ENCODE peak calls at places on chromosome 1, in four cellular contexts. One of them, this sample, is unnamed.

GRCh38 chr1:214518387-214518786 is 33.0 kb downstream of the PTPN14 start:
- DNase-seq in PC-3: no peak
- DNase-seq in CD8-positive, alpha-beta T cell: no peak
- DNase-seq in AG04450: no peak
- DNase-seq in this sample: no peak

GRCh38 chr1:36583980-36584805 is 101.5 kb upstream of the CSF3R start:
- DNase-seq in PC-3: no peak
- DNase-seq in CD8-positive, alpha-beta T cell: no peak
- DNase-seq in AG04450: no peak
- DNase-seq in this sample: no peak

GRCh38 chr1:116987256-116987555 is 14.4 kb upstream of the CD101 start:
- DNase-seq in PC-3: no peak
- DNase-seq in CD8-positive, alpha-beta T cell: peak; percentile 81
- DNase-seq in AG04450: no peak
- DNase-seq in this sample: no peak

GRCh38 chr1:209405183-209405823 is 178.2 kb upstream of the CAMK1G start:
- DNase-seq in PC-3: peak; percentile 94
- DNase-seq in CD8-positive, alpha-beta T cell: no peak
- DNase-seq in AG04450: peak; percentile 15
- DNase-seq in this sample: no peak

GRCh38 chr1:47332779-47333577 is 612 bp upstream of the CMPK1 start:
- DNase-seq in PC-3: no peak
- DNase-seq in CD8-positive, alpha-beta T cell: no peak
- DNase-seq in AG04450: no peak
- DNase-seq in this sample: no peak

GRCh38 chr1:166869318-166870099 is 6.6 kb downstream of the TADA1 start:
- DNase-seq in PC-3: no peak
- DNase-seq in CD8-positive, alpha-beta T cell: no peak
- DNase-seq in AG04450: no peak
- DNase-seq in this sample: no peak

GRCh38 chr1:27153549-27153886 is 1.4 kb downstream of the SLC9A1 start:
- DNase-seq in PC-3: no peak
- DNase-seq in CD8-positive, alpha-beta T cell: no peak
- DNase-seq in AG04450: no peak
- DNase-seq in this sample: no peak

GRCh38 chr1:81660286-81660685 is 140.4 kb upstream of the ADGRL2 start:
- DNase-seq in PC-3: peak; percentile 75
- DNase-seq in CD8-positive, alpha-beta T cell: no peak
- DNase-seq in AG04450: no peak
- DNase-seq in this sample: no peak

GRCh38 chr1:180933141-180933540 is 20.4 kb downstream of the KIAA1614 start:
- DNase-seq in PC-3: no peak
- DNase-seq in CD8-positive, alpha-beta T cell: peak; percentile 5
- DNase-seq in AG04450: no peak
- DNase-seq in this sample: no peak

GRCh38 chr1:208455821-208456220 is 211.6 kb upstream of the PLXNA2 start:
- DNase-seq in PC-3: peak; percentile 70
- DNase-seq in CD8-positive, alpha-beta T cell: no peak
- DNase-seq in AG04450: no peak
- DNase-seq in this sample: no peak

GRCh38 chr1:40691538-40692428 is at the start of gene NFYC:
- DNase-seq in PC-3: peak; percentile 99
- DNase-seq in CD8-positive, alpha-beta T cell: peak; percentile 97
- DNase-seq in AG04450: peak; percentile 96
- DNase-seq in this sample: peak; percentile 97
- TF ChIP-seq CTCF in PC-3: no peak
- TF ChIP-seq CTCF in CD8-positive, alpha-beta T cell: no peak
- TF ChIP-seq CTCF in AG04450: no peak
- TF ChIP-seq CTCF in this sample: no peak

DNA sequence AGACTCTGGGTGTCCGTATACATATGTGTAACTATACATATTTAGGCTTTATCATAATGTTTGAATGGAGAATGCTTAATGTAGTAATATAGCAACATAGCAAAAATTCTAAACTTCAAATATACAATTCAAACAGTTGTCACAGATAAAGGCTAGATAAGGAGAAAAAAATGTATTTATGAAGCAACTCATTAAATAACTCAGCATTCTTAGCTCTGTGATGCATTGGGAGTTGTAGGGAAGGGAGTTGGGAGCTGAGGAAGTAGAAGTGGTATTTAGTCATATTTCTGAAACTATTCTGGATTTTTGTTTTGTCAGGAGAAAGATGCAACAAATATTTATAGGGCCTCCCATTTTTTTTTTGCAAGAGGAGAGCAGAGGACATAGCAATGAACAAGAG is 197.8 kb downstream of the PBX1 start:
- DNase-seq in PC-3: peak; percentile 41
- DNase-seq in CD8-positive, alpha-beta T cell: no peak
- DNase-seq in AG04450: no peak
- DNase-seq in this sample: no peak
- H3K27ac ChIP-seq in PC-3: no peak overlapping the region
- H3K27ac ChIP-seq in CD8-positive, alpha-beta T cell: no peak overlapping the region
- H3K27ac ChIP-seq in AG04450: no peak overlapping the region
- H3K27ac ChIP-seq in this sample: no peak overlapping the region

DNA sequence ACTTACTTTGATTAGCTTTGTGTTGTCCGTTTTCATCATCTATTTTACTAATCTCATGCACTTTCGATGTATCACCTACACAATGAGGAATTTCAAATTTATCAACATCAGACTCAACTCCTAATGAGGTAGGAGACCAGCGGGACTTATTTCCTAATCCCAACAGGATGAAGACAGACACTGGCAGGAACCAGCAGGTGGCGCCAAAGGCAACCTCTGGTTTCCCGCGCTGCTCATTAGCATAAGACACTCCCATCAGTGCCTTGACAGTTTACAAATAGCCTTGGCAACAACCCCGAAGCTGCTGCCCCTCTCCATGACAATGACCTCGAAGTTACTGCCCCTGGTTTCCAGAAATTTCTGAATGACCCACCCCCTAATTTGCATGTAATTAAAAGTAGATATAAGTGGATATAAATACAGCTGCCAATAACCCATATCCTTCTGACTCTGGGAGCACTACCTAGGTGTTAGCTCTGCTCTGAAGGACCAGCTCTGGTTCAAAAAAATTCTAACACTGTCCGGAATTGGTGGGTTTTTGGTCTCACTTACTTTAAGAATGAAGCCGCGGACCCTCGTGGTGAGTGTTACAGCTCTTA is 974.8 kb downstream of the ADGRL2 start:
- DNase-seq in PC-3: peak; percentile 85
- DNase-seq in CD8-positive, alpha-beta T cell: no peak
- DNase-seq in AG04450: no peak
- DNase-seq in this sample: no peak
- TF ChIP-seq CTCF in PC-3: peak; percentile 92
- TF ChIP-seq CTCF in CD8-positive, alpha-beta T cell: no peak
- TF ChIP-seq CTCF in AG04450: peak; percentile 31
- TF ChIP-seq CTCF in this sample: peak; percentile 50

DNA sequence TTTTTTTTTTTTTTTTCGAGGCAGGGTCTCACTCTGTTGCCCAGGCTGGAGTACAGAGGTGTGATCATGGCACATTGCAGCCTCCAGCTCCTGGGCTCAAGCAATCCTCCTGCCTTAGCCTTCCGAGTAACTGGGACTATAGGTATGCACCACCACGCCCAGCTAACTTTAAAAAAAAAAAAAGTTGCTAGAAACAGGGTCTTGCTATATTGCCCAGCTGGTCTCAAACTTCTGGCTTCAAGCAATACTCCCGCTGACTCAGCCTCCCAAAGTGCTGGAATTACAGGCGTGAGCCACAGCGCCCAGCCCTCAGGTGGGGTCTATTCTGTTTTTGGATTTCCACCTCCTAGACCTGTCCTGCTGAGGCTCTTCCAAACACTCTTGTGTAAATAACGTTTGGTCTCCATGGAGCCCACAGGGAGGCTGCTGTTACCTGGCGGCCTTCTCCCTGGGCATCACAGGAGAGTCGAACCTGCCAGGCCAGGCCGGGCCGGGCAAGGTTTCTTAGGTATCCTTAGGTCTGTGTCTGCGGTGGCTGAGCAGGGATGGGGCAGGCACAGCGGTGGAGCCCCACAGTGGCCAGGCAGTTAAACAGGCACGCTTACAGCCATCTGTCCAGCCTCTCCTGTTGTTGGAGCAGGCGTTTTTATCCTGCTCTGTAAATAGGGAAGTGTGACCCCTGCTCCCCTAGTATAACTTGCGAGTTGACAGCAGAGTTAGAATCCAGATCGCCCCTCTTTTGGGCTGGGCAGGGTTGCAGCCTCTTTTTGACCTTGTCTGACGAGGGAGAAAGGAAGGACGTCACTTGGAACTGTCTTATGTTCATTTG is 18.8 kb downstream of the PLEKHM2 start:
- DNase-seq in PC-3: no peak
- DNase-seq in CD8-positive, alpha-beta T cell: no peak
- DNase-seq in AG04450: no peak
- DNase-seq in this sample: no peak
- H3K27ac ChIP-seq in PC-3: no peak overlapping the region
- H3K27ac ChIP-seq in CD8-positive, alpha-beta T cell: no peak overlapping the region
- H3K27ac ChIP-seq in AG04450: peak overlapping the region; percentile 98
- H3K27ac ChIP-seq in this sample: peak overlapping the region; percentile 15

DNA sequence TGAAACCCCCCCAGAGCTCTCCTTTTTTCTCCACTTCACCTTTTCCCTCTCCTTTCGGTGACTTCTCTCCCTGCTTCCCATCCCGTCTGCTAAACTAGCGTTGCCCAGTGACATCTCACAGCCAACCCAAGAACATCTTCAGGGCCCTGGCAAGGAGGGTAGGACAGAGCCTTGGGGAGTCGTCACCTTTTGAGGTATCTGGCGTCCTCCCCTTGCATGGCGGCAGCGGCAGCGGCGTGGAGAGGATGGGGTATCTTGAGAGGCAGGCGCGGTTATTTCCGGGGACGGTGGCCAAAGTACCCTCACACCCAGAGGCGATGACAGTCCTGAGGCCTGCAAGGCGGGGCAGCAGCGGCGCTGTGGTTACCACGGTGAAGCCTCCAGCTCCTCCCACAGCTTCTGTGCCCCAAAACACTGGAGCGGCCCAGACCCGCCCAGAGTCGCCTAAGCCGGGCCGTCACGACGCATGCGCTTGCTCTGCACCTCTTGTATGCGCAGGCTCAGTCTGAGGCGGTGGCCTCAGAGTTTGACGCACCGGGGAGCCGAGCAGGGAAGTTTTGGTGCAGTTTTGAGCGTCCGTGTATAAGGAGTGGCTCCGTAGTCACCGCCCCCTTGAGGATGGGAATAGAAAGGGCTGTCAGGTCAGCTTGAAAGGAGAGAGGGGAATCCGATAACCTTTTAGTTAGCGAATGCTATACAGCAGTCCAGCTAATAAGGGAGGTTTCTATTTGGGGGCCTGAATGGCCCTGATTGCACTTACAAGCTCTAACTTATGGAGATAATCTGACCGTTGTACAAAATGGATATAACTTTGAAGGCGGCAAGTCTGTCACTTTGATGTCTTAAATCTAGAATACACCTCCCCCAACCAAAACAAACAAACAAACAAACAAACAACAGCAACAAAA is at the start of gene KIFAP3:
- DNase-seq in PC-3: peak; percentile 95
- DNase-seq in CD8-positive, alpha-beta T cell: peak; percentile 97
- DNase-seq in AG04450: peak; percentile 91
- DNase-seq in this sample: peak; percentile 98
- TF ChIP-seq CTCF in PC-3: peak; percentile 55
- TF ChIP-seq CTCF in CD8-positive, alpha-beta T cell: peak; percentile 46
- TF ChIP-seq CTCF in AG04450: peak; percentile 68
- TF ChIP-seq CTCF in this sample: peak; percentile 85

DNA sequence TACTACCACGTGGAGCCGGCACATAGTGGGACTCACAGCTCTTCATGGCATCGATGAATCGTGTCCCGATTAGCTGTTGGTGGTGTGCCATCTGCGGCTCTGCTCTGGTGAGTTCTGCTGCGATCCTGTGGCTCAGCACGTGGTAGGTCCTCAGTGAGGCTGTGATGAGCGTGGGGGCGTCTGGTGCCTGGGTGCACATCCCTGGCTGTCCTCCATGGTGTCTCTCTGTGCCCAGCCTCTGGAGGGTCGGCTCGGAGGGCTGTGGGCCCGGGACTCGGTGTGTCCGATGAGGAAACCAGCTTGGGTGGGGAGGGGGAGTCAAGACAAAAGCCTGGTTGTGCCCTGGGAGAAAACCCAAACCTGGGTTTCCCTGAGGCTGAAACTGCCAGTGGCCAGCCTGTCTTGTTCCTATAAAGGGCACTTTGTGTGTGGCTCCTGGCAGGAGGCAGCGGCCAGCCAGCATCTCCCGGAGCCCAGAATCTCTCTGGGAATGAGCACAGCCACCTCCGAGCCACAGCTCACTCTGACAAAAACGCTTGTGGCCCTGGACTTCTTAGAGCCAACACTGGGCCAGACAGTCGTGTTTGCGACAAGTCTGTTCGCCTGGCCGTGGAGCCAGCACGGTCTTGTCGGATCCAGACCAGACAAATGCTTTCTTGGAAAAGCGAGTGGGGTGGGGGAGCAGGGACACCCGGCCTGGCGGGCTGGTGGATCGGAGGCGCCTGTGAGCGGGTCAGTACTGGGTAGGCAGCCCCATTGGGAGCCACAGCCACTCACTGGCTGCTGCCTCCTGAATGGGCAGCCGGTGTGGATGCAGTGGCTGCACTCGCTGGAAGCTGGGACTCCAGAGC is 31.8 kb downstream of the SPSB1 start:
- DNase-seq in PC-3: no peak
- DNase-seq in CD8-positive, alpha-beta T cell: no peak
- DNase-seq in AG04450: no peak
- DNase-seq in this sample: no peak
- H3K27ac ChIP-seq in PC-3: no peak overlapping the region
- H3K27ac ChIP-seq in CD8-positive, alpha-beta T cell: no peak overlapping the region
- H3K27ac ChIP-seq in AG04450: no peak overlapping the region
- H3K27ac ChIP-seq in this sample: no peak overlapping the region

GRCh38 chr1:5273280-5274003 is 619.0 kb downstream of the AJAP1 start:
- DNase-seq in PC-3: no peak
- DNase-seq in CD8-positive, alpha-beta T cell: no peak
- DNase-seq in AG04450: no peak
- DNase-seq in this sample: no peak
- TF ChIP-seq CTCF in PC-3: no peak
- TF ChIP-seq CTCF in CD8-positive, alpha-beta T cell: no peak
- TF ChIP-seq CTCF in AG04450: no peak
- TF ChIP-seq CTCF in this sample: no peak

GRCh38 chr1:72357411-72357810 is 75.1 kb upstream of the NEGR1 start:
- DNase-seq in PC-3: peak; percentile 41
- DNase-seq in CD8-positive, alpha-beta T cell: no peak
- DNase-seq in AG04450: peak; percentile 2
- DNase-seq in this sample: no peak
- H3K27ac ChIP-seq in PC-3: no peak overlapping the region
- H3K27ac ChIP-seq in CD8-positive, alpha-beta T cell: no peak overlapping the region
- H3K27ac ChIP-seq in AG04450: no peak overlapping the region
- H3K27ac ChIP-seq in this sample: no peak overlapping the region